ENCODE peak calls at places on chromosomes 16 and 17, in four cellular contexts. C is posterior cingulate gyrus, R is prostate gland, J is Peyer's patch. O is an unnamed sample.

GRCh38 chr17:51152766-51153209 is 571 bp upstream of the NME1 start:
- DNase-seq in C (no peak), J (no peak), R (no peak), O (no peak)

GRCh38 chr17:58520843-58521430 is 6.5 kb upstream of the MTMR4 start:
- DNase-seq in C (no peak), R (no peak), J (no peak), O (no peak)

GRCh38 chr16:53213542-53213941 is 158.8 kb downstream of the CHD9 start:
- DNase-seq in C (no peak), R (no peak), J (no peak), O (no peak)

GRCh38 chr17:80393491-80393890 is 21.5 kb upstream of the ENDOV start:
- DNase-seq in C (no peak), R (peak; percentile 23), J (no peak), O (no peak)

GRCh38 chr17:79075433-79075805 is 795 bp downstream of the ENGASE start:
- DNase-seq in R (no peak), J (peak; percentile 35), C (no peak), O (no peak)

GRCh38 chr17:40813804-40814203 is 8.6 kb downstream of the KRT10 start:
- DNase-seq in R (no peak), C (no peak), J (no peak), O (no peak)

GRCh38 chr17:41360291-41360995 is 9.2 kb downstream of the KRT33B start:
- DNase-seq in R (no peak), J (no peak), C (no peak), O (no peak)

GRCh38 chr17:81958633-81959342 is 2.2 kb downstream of the NOTUM start:
- DNase-seq in J (no peak), R (no peak), C (no peak), O (no peak)

GRCh38 chr16:15827709-15828343 is 29.0 kb downstream of the MYH11 start:
- DNase-seq in J (no peak), C (no peak), R (no peak), O (no peak)

GRCh38 chr17:14306602-14307001 is 5.7 kb downstream of the HS3ST3B1 start:
- DNase-seq in R (no peak), J (no peak), C (no peak), O (no peak)

GRCh38 chr17:17385502-17385901 is 82.3 kb downstream of the NT5M start:
- DNase-seq in J (no peak), R (no peak), C (peak; percentile 59), O (no peak)

GRCh38 chr17:78828470-78829185 is 12.0 kb downstream of the USP36 start:
- DNase-seq in C (no peak), R (no peak), J (no peak), O (no peak)

GRCh38 chr17:55549140-55549539 is 37.9 kb upstream of the SMIM36 start:
- DNase-seq in J (no peak), C (no peak), R (no peak), O (no peak)

GRCh38 chr16:79950932-79951719 is 350.6 kb upstream of the MAF start:
- DNase-seq in J (no peak), R (no peak), C (no peak), O (no peak)

O was measured in ureter.